ENCODE peak calls at places on chromosome 5, in six cellular contexts. E, T, A, Q, V and R are unnamed samples.

GRCh38 chr5:71938886-71939285 is 168.4 kb upstream of the MAP1B start:
- DNase-seq in A (no peak), T (no peak), V (no peak), Q (no peak), E (peak), R (no peak)

GRCh38 chr5:175922192-175922885 is 45.8 kb downstream of the THOC3 start:
- DNase-seq in E (peak), Q (no peak), T (no peak), V (peak), A (no peak), R (no peak)

GRCh38 chr5:146101646-146102045 is 3.7 kb downstream of the PLAC8L1 start:
- DNase-seq in Q (no peak), E (no peak), A (no peak), T (no peak), V (no peak), R (no peak)

GRCh38 chr5:135442387-135443256 is 4.5 kb downstream of the DCANP1 start:
- DNase-seq in E (no peak), Q (no peak), T (peak), A (no peak), V (no peak), R (no peak)

GRCh38 chr5:41186143-41186542 is 27.2 kb downstream of the C6 start:
- DNase-seq in Q (no peak), E (no peak), A (no peak), V (no peak), T (no peak), R (no peak)

GRCh38 chr5:66596791-66597757 is 881 bp downstream of the MAST4 start:
- DNase-seq in E (no peak), T (peak), V (no peak), Q (peak), A (no peak), R (peak)

GRCh38 chr5:159890141-159890540 is 26.1 kb upstream of the ADRA1B start:
- DNase-seq in E (no peak), T (no peak), Q (no peak), A (no peak), V (no peak), R (no peak)

GRCh38 chr5:133373121-133373870 is 239.0 kb downstream of the FSTL4 start:
- DNase-seq in E (no peak), T (no peak), A (no peak), V (no peak), Q (no peak), R (no peak)

GRCh38 chr5:180785151-180785781 is 17.3 kb downstream of the MGAT1 start:
- DNase-seq in E (peak), T (no peak), V (no peak), Q (no peak), A (no peak), R (no peak)

GRCh38 chr5:73748510-73749410 is 122.8 kb downstream of the ARHGEF28 start:
- DNase-seq in E (no peak), A (no peak), Q (no peak), V (no peak), T (no peak), R (no peak)

GRCh38 chr5:109705596-109705995 is 15.9 kb downstream of the MAN2A1 start:
- DNase-seq in E (no peak), Q (no peak), V (no peak), A (no peak), T (no peak), R (no peak)

GRCh38 chr5:133783481-133783880 is 171.1 kb upstream of the FSTL4 start:
- DNase-seq in T (no peak), Q (no peak), E (no peak), V (no peak), A (no peak), R (no peak)

DNA sequence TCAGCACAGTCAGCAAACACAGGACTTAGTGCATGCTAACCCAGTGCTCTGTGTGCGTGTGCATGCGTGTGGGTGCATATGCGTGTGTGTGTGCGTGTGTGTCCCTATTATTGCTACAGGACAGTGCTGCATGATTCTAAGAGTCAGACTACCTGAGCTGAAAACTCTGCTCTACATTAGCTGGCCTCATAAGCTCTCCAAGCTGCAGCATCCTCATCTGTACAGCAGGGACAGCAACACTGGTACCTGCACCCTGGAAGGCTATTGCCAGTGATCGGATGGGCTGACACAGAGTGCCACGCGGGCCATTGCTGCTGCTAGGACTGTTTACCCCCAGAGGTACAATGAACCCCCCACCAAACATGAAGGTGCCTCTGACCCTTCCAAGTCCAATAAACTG is 1.2 kb downstream of the ADAMTS12 start:
- DNase-seq in T (no peak), E (no peak), A (no peak), Q (peak), V (no peak), R (no peak)
- TF ChIP-seq TAF1 in T (peak), E (no peak), A (no peak), Q (no peak), V (no peak), R (no peak)

GRCh38 chr5:16497546-16497945 is 31.9 kb upstream of the ZNF622 start:
- DNase-seq in V (no peak), E (no peak), T (no peak), A (no peak), Q (no peak), R (no peak)
- TF ChIP-seq POLR2A in V (no peak), E (no peak), T (no peak), A (no peak), Q (no peak), R (no peak)

DNA sequence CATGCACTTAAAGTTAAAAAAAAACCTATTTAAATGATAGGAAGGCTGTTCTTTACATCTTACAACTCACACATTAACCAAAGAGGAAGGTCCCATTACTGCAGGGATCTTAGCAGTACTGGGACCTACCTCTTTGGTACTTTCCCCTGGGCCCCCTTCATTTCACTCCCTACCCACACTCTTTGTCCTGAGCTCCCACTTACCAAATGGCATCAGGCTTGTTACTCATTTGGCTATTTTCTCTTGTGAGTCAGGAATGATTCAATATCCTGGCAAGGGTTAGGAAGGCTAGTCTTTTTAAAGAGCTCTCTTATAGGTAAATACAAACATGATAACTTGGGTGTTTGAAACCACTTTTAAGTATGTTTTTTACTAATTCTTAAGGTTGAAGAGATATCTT is 117.4 kb upstream of the ELL2 start:
- DNase-seq in A (no peak), E (peak), V (no peak), T (no peak), Q (no peak), R (no peak)
- TF ChIP-seq POLR2AphosphoS5 in A (no peak), E (no peak), V (no peak), T (no peak), Q (no peak), R (no peak)

GRCh38 chr5:157748740-157749461 is 5.4 kb downstream of the LSM11 start:
- DNase-seq in T (no peak), E (no peak), V (peak), A (no peak), Q (no peak), R (no peak)
- TF ChIP-seq TAF1 in T (no peak), E (no peak), V (no peak), A (no peak), Q (no peak), R (no peak)

DNA sequence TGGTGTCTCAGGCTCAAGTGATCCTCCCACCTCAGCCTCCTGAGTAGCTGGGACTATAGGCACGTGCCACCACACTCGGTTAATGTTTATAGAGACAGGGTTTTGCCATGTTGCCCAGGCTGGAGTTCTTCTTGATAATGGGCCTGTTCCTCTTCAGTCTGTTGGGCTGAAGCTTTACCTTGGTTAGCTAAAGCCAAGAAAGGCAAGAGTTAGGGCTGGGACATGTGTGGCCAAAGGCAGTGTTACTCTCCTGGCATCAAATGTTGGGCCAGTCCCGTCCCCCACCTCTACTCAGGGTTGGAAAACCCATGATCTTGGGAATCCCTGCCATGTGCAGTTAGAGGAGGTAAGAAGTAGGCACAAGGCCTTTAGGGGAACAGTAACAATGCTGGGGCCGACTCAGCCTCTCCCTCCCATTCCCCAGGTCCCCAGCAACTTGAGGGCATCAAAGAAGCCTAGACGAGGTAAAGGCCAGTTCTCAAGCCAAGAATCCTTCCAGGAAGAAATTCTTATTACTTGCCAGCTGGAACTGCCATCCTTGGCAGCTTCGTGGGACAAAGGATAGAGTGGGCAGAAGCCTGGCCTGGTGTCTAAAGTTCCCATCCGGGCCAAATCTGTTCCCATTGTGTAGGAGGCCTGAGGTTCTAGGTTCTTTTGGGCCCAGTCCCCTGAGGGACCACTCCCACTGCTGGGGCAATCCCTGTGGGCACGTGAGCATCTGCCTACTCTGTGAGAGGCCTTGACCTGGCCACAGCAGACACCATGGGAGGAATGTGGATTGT is 4.5 kb downstream of the EGR1 start:
- DNase-seq in V (no peak), Q (no peak), T (no peak), E (no peak), A (no peak), R (no peak)
- TF ChIP-seq POLR2A in V (peak), Q (peak), T (peak), E (no peak), A (peak), R (peak)

DNA sequence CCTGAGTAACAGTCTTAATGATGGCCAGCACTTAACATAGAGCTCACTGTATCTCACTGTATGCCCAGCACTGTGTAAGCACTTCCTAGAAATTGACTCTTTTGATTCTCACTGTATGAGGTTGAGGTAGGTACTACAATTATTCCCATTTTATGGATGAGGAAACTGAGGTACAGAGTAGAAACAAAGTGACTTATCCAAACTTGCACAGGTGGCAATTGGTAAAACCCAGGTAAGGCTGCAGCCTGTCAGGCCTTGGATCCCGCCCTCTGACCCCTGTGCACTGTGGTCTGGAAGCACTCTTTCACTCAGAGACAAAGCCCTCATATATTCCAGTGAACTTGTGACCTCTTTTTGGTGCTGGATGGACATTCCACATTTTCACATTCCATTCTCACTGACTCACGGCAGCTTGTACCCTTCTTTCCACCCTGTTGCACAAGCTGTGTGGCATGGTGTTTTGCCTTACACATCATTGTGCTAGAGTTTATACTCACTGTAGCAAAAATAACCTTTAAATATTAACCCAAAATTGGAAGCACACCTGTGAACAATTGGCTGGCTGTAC is 21.7 kb downstream of the ANKRD55 start:
- DNase-seq in T (no peak), Q (no peak), A (no peak), V (no peak), E (peak), R (no peak)
- TF ChIP-seq POLR2AphosphoS5 in T (no peak), Q (no peak), A (no peak), V (no peak), E (no peak), R (no peak)

GRCh38 chr5:79047199-79047598 is 22.3 kb downstream of the DMGDH start:
- DNase-seq in T (no peak), Q (no peak), E (no peak), A (no peak), V (no peak), R (no peak)

GRCh38 chr5:79055017-79055416 is 14.5 kb downstream of the DMGDH start:
- DNase-seq in T (no peak), A (no peak), E (no peak), V (no peak), Q (no peak), R (no peak)

GRCh38 chr5:79050513-79050912 is 19.0 kb downstream of the DMGDH start:
- DNase-seq in E (peak), A (no peak), Q (no peak), V (no peak), T (no peak), R (no peak)
- TF ChIP-seq TAF1 in E (no peak), A (no peak), Q (no peak), V (no peak), T (no peak), R (no peak)